ENCODE peak calls at places on chromosome 22, in eight cellular contexts. One of them, this sample, is unnamed.

GRCh38 chr22:20885017-20885556 is 26.3 kb downstream of the SNAP29 start:
- DNase-seq in heart left ventricle: no peak
- DNase-seq in adrenal gland: no peak
- DNase-seq in fibroblast of the aortic adventitia: no peak
- DNase-seq in A549: no peak
- DNase-seq in GM23338: no peak
- DNase-seq in endodermal cell: no peak
- DNase-seq in AG04449: no peak
- DNase-seq in this sample: no peak

GRCh38 chr22:36871669-36872081 is 10.9 kb downstream of the NCF4 start:
- DNase-seq in endodermal cell: peak
- DNase-seq in AG04449: no peak
- DNase-seq in heart left ventricle: no peak
- DNase-seq in fibroblast of the aortic adventitia: no peak
- DNase-seq in GM23338: peak
- DNase-seq in adrenal gland: no peak
- DNase-seq in A549: no peak
- DNase-seq in this sample: no peak

GRCh38 chr22:47724030-47724429 is 961.6 kb downstream of the TBC1D22A start:
- DNase-seq in fibroblast of the aortic adventitia: no peak
- DNase-seq in endodermal cell: peak
- DNase-seq in adrenal gland: no peak
- DNase-seq in heart left ventricle: no peak
- DNase-seq in A549: no peak
- DNase-seq in AG04449: no peak
- DNase-seq in GM23338: no peak
- DNase-seq in this sample: no peak

GRCh38 chr22:28001171-28001835 is 82.2 kb upstream of the PITPNB start:
- DNase-seq in A549: no peak
- DNase-seq in endodermal cell: no peak
- DNase-seq in fibroblast of the aortic adventitia: no peak
- DNase-seq in heart left ventricle: no peak
- DNase-seq in GM23338: no peak
- DNase-seq in adrenal gland: no peak
- DNase-seq in AG04449: no peak
- DNase-seq in this sample: no peak

GRCh38 chr22:48711669-48712068 is 1116.0 kb downstream of the BRD1 start:
- DNase-seq in AG04449: no peak
- DNase-seq in GM23338: no peak
- DNase-seq in A549: no peak
- DNase-seq in heart left ventricle: no peak
- DNase-seq in fibroblast of the aortic adventitia: no peak
- DNase-seq in adrenal gland: no peak
- DNase-seq in endodermal cell: no peak
- DNase-seq in this sample: no peak

GRCh38 chr22:27220349-27220748 is 563.0 kb downstream of the MIAT start:
- DNase-seq in heart left ventricle: no peak
- DNase-seq in endodermal cell: no peak
- DNase-seq in AG04449: peak
- DNase-seq in A549: no peak
- DNase-seq in fibroblast of the aortic adventitia: peak
- DNase-seq in GM23338: no peak
- DNase-seq in adrenal gland: no peak
- DNase-seq in this sample: peak

GRCh38 chr22:30636226-30637077 is 871 bp downstream of the SLC35E4 start:
- DNase-seq in GM23338: peak
- DNase-seq in adrenal gland: peak
- DNase-seq in AG04449: no peak
- DNase-seq in fibroblast of the aortic adventitia: peak
- DNase-seq in A549: no peak
- DNase-seq in endodermal cell: peak
- DNase-seq in heart left ventricle: peak
- DNase-seq in this sample: no peak

GRCh38 chr22:20566420-20567260 is 59.2 kb downstream of the MED15 start:
- DNase-seq in GM23338: no peak
- DNase-seq in fibroblast of the aortic adventitia: peak
- DNase-seq in endodermal cell: no peak
- DNase-seq in A549: no peak
- DNase-seq in AG04449: peak
- DNase-seq in adrenal gland: peak
- DNase-seq in heart left ventricle: peak
- DNase-seq in this sample: peak

GRCh38 chr22:48146426-48146825 is 1384.0 kb downstream of the TBC1D22A start:
- DNase-seq in GM23338: no peak
- DNase-seq in adrenal gland: no peak
- DNase-seq in endodermal cell: peak
- DNase-seq in AG04449: no peak
- DNase-seq in A549: no peak
- DNase-seq in fibroblast of the aortic adventitia: no peak
- DNase-seq in heart left ventricle: no peak
- DNase-seq in this sample: no peak

GRCh38 chr22:48923165-48923875 is 904.4 kb downstream of the BRD1 start:
- DNase-seq in A549: no peak
- DNase-seq in adrenal gland: peak
- DNase-seq in heart left ventricle: no peak
- DNase-seq in GM23338: no peak
- DNase-seq in fibroblast of the aortic adventitia: no peak
- DNase-seq in AG04449: no peak
- DNase-seq in endodermal cell: no peak
- DNase-seq in this sample: no peak

GRCh38 chr22:38073150-38074130 is 10.5 kb downstream of the SLC16A8 start:
- DNase-seq in fibroblast of the aortic adventitia: no peak
- DNase-seq in adrenal gland: no peak
- DNase-seq in A549: no peak
- DNase-seq in GM23338: no peak
- DNase-seq in endodermal cell: peak
- DNase-seq in heart left ventricle: no peak
- DNase-seq in AG04449: no peak
- DNase-seq in this sample: no peak

GRCh38 chr22:38072322-38073149 is 11.4 kb downstream of the SLC16A8 start:
- DNase-seq in endodermal cell: no peak
- DNase-seq in A549: no peak
- DNase-seq in GM23338: no peak
- DNase-seq in fibroblast of the aortic adventitia: no peak
- DNase-seq in adrenal gland: no peak
- DNase-seq in heart left ventricle: no peak
- DNase-seq in AG04449: no peak
- DNase-seq in this sample: no peak

GRCh38 chr22:38075105-38075825 is 8.7 kb downstream of the SLC16A8 start:
- DNase-seq in fibroblast of the aortic adventitia: no peak
- DNase-seq in AG04449: no peak
- DNase-seq in A549: no peak
- DNase-seq in heart left ventricle: no peak
- DNase-seq in adrenal gland: no peak
- DNase-seq in endodermal cell: no peak
- DNase-seq in GM23338: no peak
- DNase-seq in this sample: no peak

GRCh38 chr22:38075961-38076360 is 8.0 kb downstream of the SLC16A8 start:
- DNase-seq in A549: no peak
- DNase-seq in adrenal gland: no peak
- DNase-seq in endodermal cell: no peak
- DNase-seq in fibroblast of the aortic adventitia: no peak
- DNase-seq in GM23338: no peak
- DNase-seq in heart left ventricle: no peak
- DNase-seq in AG04449: no peak
- DNase-seq in this sample: no peak

DNA sequence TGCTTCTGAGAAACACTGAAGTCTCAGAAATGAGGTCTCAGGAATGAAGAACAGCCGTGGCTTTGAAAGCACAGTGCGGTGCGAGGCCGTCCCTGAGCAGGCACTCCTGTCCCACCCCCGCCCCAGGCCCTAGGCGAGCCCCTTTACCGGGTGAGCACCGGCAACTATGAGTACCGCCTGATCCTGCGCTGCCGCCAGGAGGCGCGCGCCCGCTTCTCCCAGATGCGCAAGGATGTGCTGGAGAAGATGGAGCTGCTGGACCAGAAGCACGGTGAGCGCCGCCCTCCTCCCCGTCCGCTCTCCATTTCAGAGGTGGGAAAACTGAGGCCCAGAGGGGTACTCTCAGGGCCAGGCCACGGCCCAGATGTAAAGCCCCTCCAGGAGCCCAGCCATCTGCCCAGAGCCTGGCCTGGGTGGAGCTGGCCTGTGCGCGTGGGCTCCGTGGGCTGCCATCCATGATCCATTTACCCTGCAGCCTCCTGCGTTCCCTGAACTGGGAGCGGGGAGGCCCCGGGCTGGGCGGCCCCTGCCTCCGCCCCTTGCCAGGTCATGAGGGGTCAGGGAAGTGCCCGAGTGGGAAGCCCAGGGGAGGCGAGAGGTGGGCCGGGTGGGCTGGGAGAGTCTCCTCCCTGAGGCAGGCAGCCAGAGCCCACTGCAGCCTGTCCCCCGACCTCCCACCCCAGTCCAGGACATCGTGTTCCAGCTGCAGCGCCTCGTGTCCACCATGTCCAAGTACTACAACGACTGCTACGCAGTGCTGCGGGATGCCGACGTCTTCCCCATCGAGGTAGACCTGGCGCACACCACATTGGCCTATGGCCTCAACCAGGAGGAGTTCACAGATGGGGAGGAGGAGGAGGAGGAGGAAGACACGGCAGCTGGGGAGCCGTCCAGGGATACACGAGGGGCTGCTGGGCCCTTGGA is 9.5 kb downstream of the SLC16A8 start:
- DNase-seq in AG04449: no peak
- DNase-seq in fibroblast of the aortic adventitia: peak
- DNase-seq in A549: no peak
- DNase-seq in adrenal gland: no peak
- DNase-seq in endodermal cell: peak
- DNase-seq in GM23338: peak
- DNase-seq in heart left ventricle: no peak
- DNase-seq in this sample: no peak
- TF ChIP-seq CTCF in AG04449: peak
- TF ChIP-seq CTCF in fibroblast of the aortic adventitia: peak
- TF ChIP-seq CTCF in A549: no peak
- TF ChIP-seq CTCF in adrenal gland: no peak
- TF ChIP-seq CTCF in endodermal cell: peak
- TF ChIP-seq CTCF in GM23338: peak
- TF ChIP-seq CTCF in heart left ventricle: no peak
- TF ChIP-seq CTCF in this sample: peak

GRCh38 chr22:22682196-22682595 is 37.8 kb downstream of the GGTLC2 start:
- DNase-seq in heart left ventricle: no peak
- DNase-seq in AG04449: no peak
- DNase-seq in GM23338: no peak
- DNase-seq in fibroblast of the aortic adventitia: no peak
- DNase-seq in endodermal cell: no peak
- DNase-seq in adrenal gland: no peak
- DNase-seq in A549: no peak
- DNase-seq in this sample: no peak
- H3K4me3 ChIP-seq in heart left ventricle: no peak
- H3K4me3 ChIP-seq in AG04449: no peak
- H3K4me3 ChIP-seq in GM23338: no peak
- H3K4me3 ChIP-seq in fibroblast of the aortic adventitia: no peak
- H3K4me3 ChIP-seq in endodermal cell: no peak
- H3K4me3 ChIP-seq in adrenal gland: no peak
- H3K4me3 ChIP-seq in A549: no peak
- H3K4me3 ChIP-seq in this sample: no peak

GRCh38 chr22:39384750-39385480 is 14.7 kb upstream of the TAB1 start:
- DNase-seq in heart left ventricle: no peak
- DNase-seq in AG04449: no peak
- DNase-seq in A549: peak
- DNase-seq in fibroblast of the aortic adventitia: no peak
- DNase-seq in GM23338: peak
- DNase-seq in endodermal cell: peak
- DNase-seq in adrenal gland: peak
- DNase-seq in this sample: no peak
- TF ChIP-seq CTCF in heart left ventricle: peak
- TF ChIP-seq CTCF in AG04449: peak
- TF ChIP-seq CTCF in A549: peak
- TF ChIP-seq CTCF in fibroblast of the aortic adventitia: peak
- TF ChIP-seq CTCF in GM23338: peak
- TF ChIP-seq CTCF in endodermal cell: peak
- TF ChIP-seq CTCF in adrenal gland: peak
- TF ChIP-seq CTCF in this sample: peak

GRCh38 chr22:18954941-18955571 is 19.0 kb upstream of the PRODH start:
- DNase-seq in AG04449: no peak
- DNase-seq in heart left ventricle: peak
- DNase-seq in GM23338: no peak
- DNase-seq in adrenal gland: no peak
- DNase-seq in A549: no peak
- DNase-seq in endodermal cell: no peak
- DNase-seq in fibroblast of the aortic adventitia: no peak
- DNase-seq in this sample: no peak
- H3K4me3 ChIP-seq in AG04449: no peak
- H3K4me3 ChIP-seq in heart left ventricle: no peak
- H3K4me3 ChIP-seq in GM23338: no peak
- H3K4me3 ChIP-seq in adrenal gland: no peak
- H3K4me3 ChIP-seq in A549: no peak
- H3K4me3 ChIP-seq in endodermal cell: no peak
- H3K4me3 ChIP-seq in fibroblast of the aortic adventitia: no peak
- H3K4me3 ChIP-seq in this sample: no peak

GRCh38 chr22:32957093-32957835 is 100.9 kb downstream of the SYN3 start:
- DNase-seq in adrenal gland: no peak
- DNase-seq in A549: no peak
- DNase-seq in AG04449: no peak
- DNase-seq in GM23338: no peak
- DNase-seq in fibroblast of the aortic adventitia: peak
- DNase-seq in heart left ventricle: no peak
- DNase-seq in endodermal cell: no peak
- DNase-seq in this sample: no peak
- TF ChIP-seq CTCF in adrenal gland: no peak
- TF ChIP-seq CTCF in A549: no peak
- TF ChIP-seq CTCF in AG04449: no peak
- TF ChIP-seq CTCF in GM23338: no peak
- TF ChIP-seq CTCF in fibroblast of the aortic adventitia: no peak
- TF ChIP-seq CTCF in heart left ventricle: no peak
- TF ChIP-seq CTCF in endodermal cell: no peak
- TF ChIP-seq CTCF in this sample: no peak

GRCh38 chr22:44965171-44965570 is 44.6 kb downstream of the PHF21B start:
- DNase-seq in adrenal gland: no peak
- DNase-seq in AG04449: no peak
- DNase-seq in heart left ventricle: no peak
- DNase-seq in A549: no peak
- DNase-seq in endodermal cell: no peak
- DNase-seq in GM23338: no peak
- DNase-seq in fibroblast of the aortic adventitia: no peak
- DNase-seq in this sample: no peak
- H3K4me3 ChIP-seq in adrenal gland: no peak
- H3K4me3 ChIP-seq in AG04449: no peak
- H3K4me3 ChIP-seq in heart left ventricle: no peak
- H3K4me3 ChIP-seq in A549: no peak
- H3K4me3 ChIP-seq in endodermal cell: no peak
- H3K4me3 ChIP-seq in GM23338: no peak
- H3K4me3 ChIP-seq in fibroblast of the aortic adventitia: no peak
- H3K4me3 ChIP-seq in this sample: no peak

DNA sequence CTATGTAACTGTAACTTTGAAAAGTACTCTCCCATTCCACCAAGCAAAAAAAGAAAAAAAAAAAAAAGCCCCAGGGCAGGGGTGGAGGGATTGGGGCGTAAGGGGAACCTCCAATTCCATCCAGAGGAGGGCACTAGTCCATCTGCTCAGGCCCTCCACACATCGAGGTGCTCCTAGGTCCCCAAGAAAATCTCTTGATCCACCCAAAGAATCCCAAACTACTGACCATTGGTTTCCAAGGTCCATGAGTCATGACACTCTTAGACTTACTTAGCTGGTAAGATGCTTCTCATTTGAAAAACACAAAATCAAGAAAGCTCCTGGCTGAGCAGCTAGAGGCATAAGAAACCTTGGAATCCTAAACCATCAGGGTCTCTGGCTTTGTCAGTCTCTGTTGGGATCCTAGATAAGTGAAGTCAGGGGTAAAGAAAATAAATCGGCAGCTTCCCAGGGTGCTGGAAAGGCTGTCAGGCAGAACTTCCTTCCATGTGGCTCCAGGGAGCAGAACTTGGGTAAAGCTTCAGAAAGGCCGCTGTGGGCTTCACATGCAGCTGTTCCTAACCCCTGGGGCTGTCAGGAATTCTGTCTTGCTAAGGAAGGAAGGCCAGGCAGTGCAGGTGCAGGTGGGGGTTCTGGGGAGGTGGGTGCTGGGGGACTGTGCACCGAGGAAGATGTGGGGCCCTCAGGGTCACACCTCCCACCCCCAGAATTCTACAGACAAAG is 49.4 kb upstream of the ADA2 start:
- DNase-seq in GM23338: peak
- DNase-seq in endodermal cell: peak
- DNase-seq in AG04449: no peak
- DNase-seq in adrenal gland: no peak
- DNase-seq in A549: no peak
- DNase-seq in heart left ventricle: no peak
- DNase-seq in fibroblast of the aortic adventitia: no peak
- DNase-seq in this sample: no peak
- TF ChIP-seq CTCF in GM23338: peak
- TF ChIP-seq CTCF in endodermal cell: peak
- TF ChIP-seq CTCF in AG04449: no peak
- TF ChIP-seq CTCF in adrenal gland: no peak
- TF ChIP-seq CTCF in A549: no peak
- TF ChIP-seq CTCF in heart left ventricle: no peak
- TF ChIP-seq CTCF in fibroblast of the aortic adventitia: no peak
- TF ChIP-seq CTCF in this sample: peak

This sample was measured in astrocyte of the cerebellum.